ENCODE peak calls at places on chromosome 17, in four cellular contexts. R, L, K and J are unnamed samples.

GRCh38 chr17:5793157-5793556 is 208.8 kb upstream of the NLRP1 start:
- DNase-seq in L (no peak), K (no peak), R (no peak), J (no peak)

GRCh38 chr17:27498615-27499316 is 42.5 kb downstream of the KSR1 start:
- DNase-seq in K (no peak), L (no peak), R (no peak), J (no peak)

GRCh38 chr17:40548982-40549680 is 16.1 kb downstream of the CCR7 start:
- DNase-seq in L (peak; percentile 97), R (peak; percentile 41), K (peak; percentile 13), J (no peak)

GRCh38 chr17:888998-889401 is 90.6 kb downstream of the NXN start:
- DNase-seq in K (no peak), R (no peak), L (no peak), J (no peak)

GRCh38 chr17:67183531-67183930 is 61.5 kb downstream of the HELZ start:
- DNase-seq in K (no peak), R (no peak), L (peak; percentile 18), J (no peak)

GRCh38 chr17:43679911-43680310 is 18.2 kb upstream of the MEOX1 start:
- DNase-seq in K (no peak), L (peak; percentile 25), R (no peak), J (no peak)

GRCh38 chr17:40497704-40498103 is 3.7 kb downstream of the TNS4 start:
- DNase-seq in K (no peak), R (no peak), L (peak; percentile 38), J (no peak)

GRCh38 chr17:34517406-34517805 is 62.0 kb upstream of the TMEM132E start:
- DNase-seq in R (no peak), K (no peak), L (no peak), J (no peak)

GRCh38 chr17:18381158-18381952 is 3.8 kb downstream of the EVPLL start:
- DNase-seq in K (no peak), R (no peak), L (no peak), J (no peak)

GRCh38 chr17:78366109-78366848 is 6.4 kb upstream of the SOCS3 start:
- DNase-seq in R (no peak), K (peak; percentile 42), L (peak; percentile 80), J (no peak)

GRCh38 chr17:62797959-62798358 is 10.2 kb downstream of the MARCHF10 start:
- DNase-seq in L (no peak), R (no peak), K (no peak), J (no peak)

DNA sequence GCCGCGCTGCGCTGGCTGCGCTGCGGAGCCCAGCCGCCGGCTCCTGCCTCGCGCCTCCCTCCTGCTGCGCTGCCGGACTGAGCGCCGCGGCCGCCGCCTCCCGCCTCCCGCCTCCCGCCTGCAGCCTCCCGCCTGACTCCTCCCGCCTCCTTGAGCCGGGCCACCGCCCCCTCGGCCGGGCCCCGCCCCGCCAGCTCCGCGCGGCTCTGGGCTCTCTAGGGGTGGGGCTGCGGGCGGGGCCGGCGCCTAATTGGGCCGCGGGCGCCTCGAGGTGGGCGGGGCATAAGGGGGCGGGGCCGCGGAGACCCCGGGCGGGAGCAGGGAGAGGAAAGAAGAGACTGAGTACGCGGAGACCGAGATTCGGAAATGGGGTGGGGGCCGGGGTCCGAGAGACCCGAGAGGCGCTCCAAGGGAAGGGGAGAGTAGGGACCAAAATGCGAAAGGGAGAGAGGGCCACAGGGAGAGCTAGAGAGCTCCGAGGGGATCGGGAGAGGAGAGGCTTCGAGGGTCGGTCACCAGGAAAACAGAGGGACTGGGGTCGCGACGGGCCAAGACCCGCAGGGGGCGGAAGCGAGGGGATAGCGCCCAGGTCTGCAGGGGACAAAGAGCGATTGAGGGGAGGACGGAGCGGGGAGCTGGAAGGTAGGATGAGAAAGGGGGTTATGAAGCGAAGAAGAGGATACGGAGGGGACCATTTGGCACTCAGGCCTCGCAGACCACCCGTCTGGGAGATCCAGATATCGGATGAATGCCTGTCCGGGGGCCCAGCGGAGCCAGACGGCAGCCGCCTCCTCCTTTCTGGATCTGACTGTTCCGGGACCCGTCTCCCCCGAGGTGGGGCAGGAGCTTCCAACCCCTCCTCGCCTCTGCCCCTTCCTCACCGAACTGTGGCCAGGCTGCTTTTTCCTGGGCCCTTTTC is at the start of gene C1QL1:
- DNase-seq in R (peak; percentile 78), K (peak; percentile 98), L (peak; percentile 91), J (peak; percentile 79)
- TF ChIP-seq CTCF in R (no peak), K (peak; percentile 35), L (no peak), J (no peak)

GRCh38 chr17:82976982-82977488 is 102.4 kb upstream of the METRNL start:
- DNase-seq in K (no peak), R (no peak), L (no peak), J (no peak)
- TF ChIP-seq CTCF in K (no peak), R (no peak), L (no peak), J (no peak)

DNA sequence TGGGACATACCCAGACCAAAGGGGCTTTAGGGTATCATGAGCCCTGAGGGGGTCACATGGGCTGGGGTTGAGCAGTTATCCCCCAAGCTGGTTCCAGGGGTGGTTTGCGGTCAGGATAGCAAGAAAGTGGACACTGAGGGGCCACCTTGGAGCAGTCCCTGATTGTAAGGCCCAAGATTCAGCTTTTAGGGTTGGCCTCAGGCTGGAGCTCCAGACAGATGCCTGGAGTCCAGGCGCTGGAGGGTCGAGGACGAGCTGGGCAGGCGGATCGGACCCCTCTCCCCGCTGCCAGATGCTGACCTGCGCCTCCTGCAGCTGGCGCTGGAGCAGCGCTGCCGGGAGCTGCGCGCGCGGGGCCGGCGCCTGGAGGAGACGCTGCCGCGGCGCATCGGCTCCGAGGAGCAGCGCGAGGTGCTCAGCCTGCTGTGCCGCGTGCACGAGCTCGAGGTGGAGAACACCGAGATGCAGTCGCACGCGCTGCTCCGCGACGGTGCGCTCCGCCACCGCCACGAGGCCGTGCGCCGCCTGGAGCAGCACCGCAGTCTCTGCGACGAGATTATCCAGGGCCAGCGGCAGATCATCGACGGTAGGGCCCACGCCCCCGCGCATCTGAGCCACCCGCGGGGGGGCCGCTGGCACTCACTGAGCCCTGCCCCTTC is 10.0 kb downstream of the BTBD17 start:
- DNase-seq in R (no peak), L (no peak), K (peak; percentile 37), J (peak; percentile 40)
- TF ChIP-seq CTCF in R (no peak), L (no peak), K (peak; percentile 10), J (peak; percentile 28)

DNA sequence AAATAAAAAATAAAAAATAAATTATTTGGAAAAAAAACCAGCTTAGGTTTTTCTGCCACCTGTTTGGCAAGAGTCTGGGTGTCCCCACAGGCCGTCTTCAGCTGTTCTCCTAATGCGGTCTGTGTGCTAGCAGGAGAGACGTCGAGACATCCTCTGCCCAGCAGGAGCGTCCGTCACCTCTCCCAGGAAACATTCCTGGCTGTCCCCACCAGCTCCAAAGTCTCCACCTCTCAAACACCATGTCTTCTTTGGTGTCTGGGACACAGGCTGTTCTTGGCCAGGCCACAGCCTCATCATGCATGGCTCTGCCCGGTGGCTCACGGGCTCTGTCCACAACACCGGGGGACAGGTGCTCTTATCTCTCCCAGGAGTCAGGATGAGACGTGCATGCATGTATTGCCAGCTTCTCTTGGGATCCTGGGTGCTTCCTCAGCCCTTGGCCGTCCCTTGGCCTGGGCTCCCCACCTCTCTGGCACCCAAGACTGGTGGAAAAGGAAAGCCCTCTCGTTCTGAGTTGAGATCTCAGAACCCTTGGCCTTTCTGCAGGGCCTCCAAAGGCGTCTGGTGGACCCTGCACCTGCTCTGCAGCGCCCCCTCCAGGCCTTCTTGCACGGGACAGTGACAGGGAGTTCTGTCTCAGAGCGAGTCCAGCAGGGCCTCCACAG is 84.9 kb upstream of the CBX4 start:
- DNase-seq in R (no peak), L (peak; percentile 47), K (peak; percentile 77), J (peak; percentile 71)
- TF ChIP-seq CTCF in R (no peak), L (peak; percentile 74), K (peak; percentile 78), J (peak; percentile 89)

GRCh38 chr17:50168319-50168718 is 2.5 kb downstream of the SGCA start:
- DNase-seq in K (no peak), L (no peak), R (no peak), J (no peak)

GRCh38 chr17:50170662-50171370 is 5.0 kb downstream of the SGCA start:
- DNase-seq in L (no peak), R (no peak), K (no peak), J (no peak)

GRCh38 chr17:50169881-50170459 is 4.2 kb downstream of the SGCA start:
- DNase-seq in K (no peak), L (no peak), R (no peak), J (no peak)

GRCh38 chr17:50167371-50167770 is 1.6 kb downstream of the SGCA start:
- DNase-seq in R (no peak), K (no peak), L (no peak), J (no peak)

DNA sequence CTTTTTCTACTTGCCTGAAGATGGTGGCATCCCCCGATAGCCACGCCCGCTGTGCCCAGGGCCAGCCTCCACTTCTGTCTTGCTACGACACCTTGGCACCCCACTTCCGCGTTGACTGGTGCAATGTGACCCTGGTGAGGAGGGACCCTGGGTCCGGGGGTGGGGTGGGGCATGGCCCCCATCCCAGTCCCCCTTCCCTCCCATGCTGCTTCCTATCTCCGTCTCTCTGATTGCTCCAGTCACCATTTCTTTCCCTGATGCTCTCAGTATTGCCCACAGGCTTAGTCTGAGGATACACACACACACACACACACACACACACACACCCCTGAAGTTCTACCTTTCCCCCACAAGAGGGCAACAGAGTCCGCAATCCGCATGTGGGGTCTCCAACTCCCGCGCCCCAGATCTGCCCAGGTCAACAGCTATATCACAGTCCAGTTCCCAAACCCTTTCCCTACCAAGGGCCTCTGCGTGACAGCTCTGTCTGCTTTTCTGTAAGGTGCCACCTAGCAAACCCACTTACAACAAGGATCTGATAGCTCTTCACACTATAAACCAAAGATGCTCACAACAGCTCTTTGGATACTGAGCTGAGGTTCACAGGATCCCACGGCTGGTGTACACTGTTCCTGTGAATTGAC is 3.4 kb downstream of the SGCA start:
- DNase-seq in R (no peak), K (peak; percentile 66), L (peak; percentile 79), J (peak; percentile 79)
- TF ChIP-seq CTCF in R (no peak), K (peak; percentile 94), L (peak; percentile 98), J (peak; percentile 87)

DNA sequence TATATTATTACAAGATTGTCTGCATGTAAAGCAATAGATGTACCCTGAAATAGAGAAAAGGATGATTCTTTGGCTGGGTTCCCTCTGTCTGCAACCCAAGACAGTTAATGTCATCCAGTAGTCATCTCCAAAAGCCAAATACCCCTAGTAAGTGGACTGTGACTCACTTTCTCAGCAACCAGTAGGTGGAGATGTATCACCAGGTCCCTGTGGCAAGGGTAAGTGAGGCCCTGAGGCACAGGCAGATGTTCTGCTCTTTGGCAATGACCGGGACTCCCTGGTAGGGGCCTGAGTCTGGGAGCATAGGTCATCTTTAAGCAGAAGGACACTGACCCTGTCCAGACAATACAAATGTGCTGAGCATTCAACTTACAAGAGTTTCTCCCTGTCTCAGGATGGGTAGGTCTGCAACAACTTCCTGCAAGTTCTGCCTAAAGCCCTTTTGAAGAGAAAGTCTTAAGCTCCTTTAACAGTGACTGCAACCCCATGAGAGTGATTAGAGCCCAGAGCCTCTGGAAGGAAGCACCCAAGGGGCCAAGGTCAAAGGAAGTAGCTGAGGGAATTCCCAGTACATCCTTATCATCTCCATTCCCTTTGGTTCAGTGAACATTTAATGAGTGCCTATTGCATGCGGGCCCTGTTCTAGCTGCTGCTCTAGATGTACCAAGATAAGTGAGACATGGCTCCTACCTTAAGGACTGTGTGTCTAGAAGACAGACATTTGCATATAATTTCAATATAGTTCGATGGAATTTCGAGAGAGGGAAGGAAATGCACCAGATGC is 31.9 kb downstream of the PMP22 start:
- DNase-seq in K (no peak), R (no peak), L (peak; percentile 55), J (no peak)
- TF ChIP-seq CTCF in K (peak; percentile 41), R (no peak), L (peak; percentile 44), J (peak; percentile 30)